ENCODE peak calls at places on chromosomes 16 and 17, in four cellular contexts. G is IMR-90, T is mesenchymal stem cell, F is HCT116. E is an unnamed sample.
A peak's percentile ranks its signal among the peaks of the same experiment; 100 is the strongest.

GRCh38 chr16:84795338-84796053 is 24.3 kb upstream of the CRISPLD2 start:
- DNase-seq in G (peak; percentile 100), F (no peak), T (peak; percentile 94), E (peak; percentile 45)

GRCh38 chr17:55089251-55089650 is 120.7 kb downstream of the STXBP4 start:
- DNase-seq in F (no peak), T (no peak), G (no peak), E (peak; percentile 3)

GRCh38 chr16:55737966-55738365 is 82.2 kb downstream of the SLC6A2 start:
- DNase-seq in F (no peak), T (no peak), G (no peak), E (no peak)

GRCh38 chr17:21549107-21549687 is 143.1 kb upstream of the KCNJ18 start:
- DNase-seq in G (peak; percentile 83), T (peak; percentile 11), F (no peak), E (no peak)

GRCh38 chr17:55067697-55068439 is 99.3 kb downstream of the STXBP4 start:
- DNase-seq in F (no peak), G (peak; percentile 50), T (peak; percentile 28), E (peak; percentile 4)

GRCh38 chr16:83899272-83899897 is 470 bp downstream of the MLYCD start:
- DNase-seq in T (peak; percentile 67), F (no peak), G (peak; percentile 66), E (peak; percentile 79)

GRCh38 chr17:58200024-58200633 is 7.6 kb downstream of the EPX start:
- DNase-seq in T (peak; percentile 32), F (peak; percentile 63), G (peak; percentile 36), E (peak; percentile 81)

GRCh38 chr16:72847187-72848044 is 200.5 kb downstream of the ZFHX3 start:
- DNase-seq in F (no peak), G (peak; percentile 36), T (peak; percentile 45), E (peak; percentile 67)

GRCh38 chr17:49984776-49985175 is 10.2 kb downstream of the DLX3 start:
- DNase-seq in F (no peak), G (no peak), T (no peak), E (no peak)

GRCh38 chr16:14289692-14290340 is 218.7 kb downstream of the MRTFB start:
- DNase-seq in F (peak; percentile 64), G (peak; percentile 24), T (no peak), E (peak; percentile 81)

GRCh38 chr17:17508019-17508535 is 11.9 kb upstream of the RASD1 start:
- DNase-seq in G (no peak), T (no peak), F (no peak), E (no peak)

GRCh38 chr17:77607606-77608005 is 350.9 kb upstream of the TNRC6C start:
- DNase-seq in G (no peak), F (no peak), T (no peak), E (no peak)

GRCh38 chr17:34311291-34311690 is 7.9 kb upstream of the CCL8 start:
- DNase-seq in G (no peak), F (no peak), T (no peak), E (no peak)

GRCh38 chr16:66475232-66475631 is 48.1 kb downstream of the BEAN1 start:
- DNase-seq in G (no peak), T (no peak), F (no peak), E (no peak)

GRCh38 chr16:25151996-25152395 is 40.5 kb downstream of the LCMT1 start:
- DNase-seq in G (peak; percentile 58), F (peak; percentile 87), T (peak; percentile 22), E (peak; percentile 48)

GRCh38 chr16:57699481-57699880 is 4.9 kb downstream of the DRC7 start:
- DNase-seq in F (no peak), T (no peak), G (no peak), E (no peak)

GRCh38 chr17:78970834-78971763 is 8.6 kb downstream of the LGALS3BP start:
- DNase-seq in T (peak; percentile 76), G (peak; percentile 72), F (peak; percentile 65), E (peak; percentile 85)

GRCh38 chr17:14318906-14319205 is 18.0 kb downstream of the HS3ST3B1 start:
- DNase-seq in G (no peak), T (no peak), F (no peak), E (no peak)

GRCh38 chr16:14529010-14529669 is 100.9 kb downstream of the PARN start:
- DNase-seq in F (peak; percentile 66), G (peak; percentile 93), T (peak; percentile 86), E (peak; percentile 89)

GRCh38 chr16:80993293-80993691 is 13.4 kb downstream of the CMC2 start:
- DNase-seq in G (peak; percentile 90), F (no peak), T (peak; percentile 85), E (peak; percentile 75)

GRCh38 chr17:74303300-74303699 is 22.7 kb upstream of the KIF19 start:
- DNase-seq in G (no peak), F (no peak), T (no peak), E (no peak)

GRCh38 chr16:67104845-67105244 is 4.9 kb upstream of the PHAF1 start:
- DNase-seq in T (no peak), F (no peak), G (no peak), E (no peak)

GRCh38 chr16:3637371-3637923 is 17.0 kb upstream of the DNASE1 start:
- DNase-seq in T (peak; percentile 60), G (peak; percentile 8), F (no peak), E (peak; percentile 73)

GRCh38 chr16:9088848-9089247 is 2.6 kb upstream of the HAPSTR1 start:
- DNase-seq in G (no peak), T (no peak), F (no peak), E (no peak)

GRCh38 chr17:56810846-56811775 is 22.6 kb downstream of the C17orf67 start:
- DNase-seq in T (no peak), F (no peak), G (no peak), E (no peak)

DNA sequence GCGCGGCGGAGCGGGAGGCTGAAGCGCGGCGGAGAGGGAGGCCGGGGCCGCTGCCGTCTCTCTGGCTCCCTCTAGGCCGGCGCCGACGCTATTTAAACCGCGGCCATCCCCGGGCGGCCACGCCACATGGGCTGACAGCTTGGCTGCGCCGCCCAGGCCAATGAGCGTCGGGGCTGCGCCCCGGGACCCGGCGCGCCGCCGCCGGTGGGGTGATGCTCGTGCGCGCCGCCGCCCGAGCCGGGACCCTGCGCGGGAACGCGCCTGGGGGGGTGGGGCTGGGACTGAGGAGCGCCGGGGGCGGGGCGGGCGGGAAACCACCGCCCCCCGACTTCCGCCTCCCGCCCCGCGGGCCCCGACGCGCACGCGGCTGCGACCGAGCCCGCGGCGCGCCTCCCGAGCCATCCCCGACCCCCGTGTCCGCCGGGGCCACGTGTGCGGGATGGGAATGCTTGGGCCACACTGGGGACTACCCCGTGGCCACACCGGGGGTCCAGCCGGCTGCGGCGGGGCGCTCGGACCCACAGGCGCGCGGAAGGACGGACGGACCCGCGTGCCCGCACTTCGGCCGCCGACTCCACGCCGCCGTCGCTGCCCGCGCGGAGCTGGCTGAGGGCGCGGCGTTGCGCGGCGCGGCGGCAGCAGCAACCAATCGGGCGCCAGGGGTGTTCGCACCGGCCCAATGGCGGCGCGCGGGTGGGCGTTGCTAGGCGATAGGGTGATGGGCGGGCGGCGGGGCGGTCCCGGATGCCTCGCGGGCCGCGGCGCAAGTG is at the start of gene FASN:
- DNase-seq in T (peak; percentile 95), G (peak; percentile 93), F (peak; percentile 91), E (peak; percentile 97)
- H3K4me2 ChIP-seq in T (peak within 1 kb of the TSS; percentile 94), G (peak within 1 kb of the TSS; percentile 83), F (peak within 1 kb of the TSS; percentile 94), E (peak within 1 kb of the TSS; percentile 95)

DNA sequence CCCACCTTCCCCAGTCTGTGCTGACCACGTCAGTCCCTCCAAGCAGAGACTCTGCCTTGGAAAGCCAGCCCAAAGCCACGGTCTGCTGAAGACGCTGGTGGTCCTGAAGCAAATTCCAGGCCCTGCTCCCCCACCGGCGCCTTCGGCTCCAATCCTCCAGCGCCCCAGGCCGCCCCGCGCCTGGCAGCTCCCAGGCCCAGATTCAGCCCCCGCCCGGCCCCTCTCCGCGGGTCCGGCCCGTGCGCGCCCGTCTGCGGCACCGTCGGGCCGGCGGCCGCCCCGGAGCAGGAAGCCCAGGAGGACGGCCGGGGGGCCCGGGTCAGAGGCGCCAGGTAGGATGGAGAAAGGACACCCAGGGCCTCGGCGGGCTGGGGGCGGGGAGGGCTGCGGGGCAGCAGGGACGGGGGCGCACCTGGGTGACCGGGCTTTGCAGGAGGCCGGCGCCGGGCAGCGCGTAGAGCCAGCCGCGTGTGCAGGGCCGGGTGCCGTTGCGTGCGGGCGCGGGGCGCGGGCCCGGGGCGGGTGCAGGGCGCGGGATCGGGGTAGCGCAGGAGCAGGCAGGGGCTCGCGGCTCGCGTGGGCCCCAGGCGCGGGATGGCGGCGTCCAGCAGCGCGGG is 621 bp upstream of the SLC22A31 start:
- DNase-seq in T (no peak), G (no peak), F (no peak), E (no peak)
- H3K4me2 ChIP-seq in T (peak overlapping the region; percentile 91), G (peak overlapping the region; percentile 97), F (peak overlapping the region; percentile 75), E (peak overlapping the region; percentile 91)

GRCh38 chr16:28621756-28622155 is 11.9 kb upstream of the SULT1A1 start:
- DNase-seq in G (no peak), T (no peak), F (no peak), E (peak; percentile 44)

DNA sequence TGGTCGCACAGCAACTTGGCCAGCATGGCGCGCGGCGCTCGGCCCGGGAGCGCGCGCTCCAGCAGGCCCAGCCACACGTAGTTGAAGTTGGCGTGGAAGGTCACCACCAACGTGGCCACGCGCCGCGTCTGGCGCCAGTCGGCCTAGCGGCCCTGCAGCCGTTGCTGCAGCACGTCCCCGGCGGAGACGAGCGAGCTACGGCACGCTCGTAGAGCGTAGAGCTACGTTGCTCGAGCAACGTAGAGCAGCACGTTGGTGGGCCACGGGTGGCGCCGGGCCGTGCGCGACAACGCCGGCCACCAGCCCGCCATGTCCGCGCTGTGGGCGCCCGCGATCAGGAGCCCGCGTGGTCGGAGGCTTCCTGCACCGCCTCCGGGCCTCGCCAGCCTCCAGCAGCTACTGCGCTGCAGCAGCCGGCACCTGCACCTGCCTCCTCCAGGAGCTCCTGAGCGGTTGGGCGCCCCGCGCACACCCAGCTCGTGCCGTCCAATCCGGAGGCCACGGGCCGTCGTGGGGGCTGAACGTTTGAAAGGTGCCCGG is 13.4 kb upstream of the SULT1A1 start:
- DNase-seq in T (no peak), G (no peak), F (peak; percentile 43), E (no peak)
- H3K4me2 ChIP-seq in T (no peak overlapping the region), G (peak overlapping the region; percentile 10), F (peak overlapping the region; percentile 68), E (no peak overlapping the region)

DNA sequence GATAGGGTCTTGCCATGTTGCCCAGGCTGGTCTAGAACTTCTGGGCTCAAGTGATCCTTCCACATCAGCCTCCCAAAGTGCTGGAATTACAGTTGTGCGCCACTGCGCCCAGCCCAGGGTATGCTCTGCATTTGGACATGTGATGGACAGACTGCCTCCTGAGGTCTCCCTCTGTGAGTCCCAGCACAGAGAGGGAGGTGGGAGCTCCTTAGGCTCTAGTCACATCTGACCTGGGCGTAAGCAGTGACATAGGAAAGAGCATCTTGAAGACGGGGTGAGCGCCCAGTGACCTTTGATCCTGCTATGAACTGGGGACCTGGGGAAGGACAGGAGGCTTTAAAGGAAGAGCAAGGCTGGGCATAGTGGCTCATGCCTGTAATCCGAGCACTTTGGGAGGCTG is 2.2 kb upstream of the GFAP start:
- DNase-seq in F (no peak), T (no peak), G (no peak), E (no peak)
- H3K4me2 ChIP-seq in F (no peak overlapping the region), T (no peak overlapping the region), G (no peak overlapping the region), E (no peak overlapping the region)

DNA sequence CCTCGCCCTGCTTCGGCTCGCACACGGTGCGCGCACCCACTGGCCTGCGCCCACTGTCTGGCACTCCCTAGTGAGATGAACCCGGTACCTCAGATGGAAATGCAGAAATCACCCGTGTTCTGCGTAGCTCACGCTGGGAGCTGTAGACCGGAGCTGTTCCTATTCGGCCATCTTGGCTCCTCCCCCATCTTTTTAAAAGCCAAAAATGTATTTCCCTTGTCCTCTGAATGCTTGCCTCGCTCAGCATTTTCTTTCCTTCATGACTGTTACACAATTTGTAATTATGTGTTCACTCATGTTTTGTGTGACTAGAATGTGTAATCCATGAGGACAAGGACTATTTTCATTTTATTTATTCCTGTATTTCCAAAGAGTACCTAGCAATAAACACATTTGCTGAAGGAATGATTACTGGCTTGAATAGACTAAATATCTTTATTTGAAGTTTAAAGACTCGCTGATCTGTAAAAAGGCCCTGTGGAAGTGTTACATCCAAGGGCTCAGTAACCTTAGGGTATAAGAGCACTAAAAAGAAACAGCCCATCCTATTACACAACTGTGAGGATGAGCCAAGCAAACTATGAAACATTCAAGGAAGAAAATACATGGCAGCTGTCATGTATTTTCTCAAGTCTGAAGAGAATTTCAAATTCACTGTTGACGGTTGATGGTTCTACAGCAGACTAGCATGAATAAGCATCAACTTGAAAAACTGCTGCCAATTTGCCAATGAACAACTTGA is 192.7 kb downstream of the MYO1D start:
- DNase-seq in T (no peak), G (no peak), F (no peak), E (no peak)
- H3K4me2 ChIP-seq in T (no peak overlapping the region), G (no peak overlapping the region), F (no peak overlapping the region), E (no peak overlapping the region)